ENCODE peak calls at places on chromosomes 6 and 20, in five cellular contexts. Z, H, K, Q and A are unnamed samples.

GRCh38 chr20:478949-479429 is 16.7 kb upstream of the TBC1D20 start:
- DNase-seq in H (peak), Z (peak), Q (no peak), K (peak), A (peak)

GRCh38 chr20:54051019-54051418 is 19.4 kb downstream of the BCAS1 start:
- DNase-seq in Q (no peak), H (no peak), K (no peak), Z (no peak), A (no peak)

GRCh38 chr6:123997223-123997622 is 193.6 kb downstream of the NKAIN2 start:
- DNase-seq in H (no peak), K (no peak), Z (no peak), Q (no peak), A (no peak)

GRCh38 chr6:100620085-100620484 is 155.4 kb upstream of the SIM1 start:
- DNase-seq in K (no peak), Z (no peak), Q (no peak), H (no peak), A (peak)

GRCh38 chr6:159044899-159045727 is at the start of gene TAGAP:
- DNase-seq in K (peak), Q (peak), H (no peak), Z (no peak), A (peak)

GRCh38 chr6:144681334-144681733 is 396.2 kb downstream of the UTRN start:
- DNase-seq in Z (no peak), K (no peak), H (no peak), Q (no peak), A (no peak)

GRCh38 chr6:20915626-20916025 is 381.4 kb downstream of the CDKAL1 start:
- DNase-seq in K (no peak), Z (no peak), H (no peak), Q (no peak), A (no peak)

GRCh38 chr6:159806021-159806458 is 6.0 kb downstream of the PNLDC1 start:
- DNase-seq in K (no peak), H (no peak), Z (no peak), Q (no peak), A (no peak)

GRCh38 chr6:25476126-25476525 is 175.9 kb upstream of the SCGN start:
- DNase-seq in H (no peak), K (no peak), Z (no peak), Q (no peak), A (peak)

GRCh38 chr20:62760536-62761057 is 35.7 kb upstream of the MRGBP start:
- DNase-seq in K (no peak), Q (no peak), H (no peak), Z (no peak), A (no peak)

GRCh38 chr6:8481727-8482126 is 46.4 kb upstream of the SLC35B3 start:
- DNase-seq in K (no peak), H (no peak), Z (peak), Q (no peak), A (peak)

GRCh38 chr6:29375191-29375590 is at the start of gene OR12D3:
- DNase-seq in Q (no peak), H (no peak), Z (no peak), K (no peak), A (no peak)

GRCh38 chr6:108170607-108171290 is 4.9 kb downstream of the NR2E1 start:
- DNase-seq in K (no peak), Q (no peak), H (no peak), Z (peak), A (no peak)
- TF ChIP-seq EZH2 in K (no peak), Q (no peak), H (no peak), Z (peak), A (peak)

DNA sequence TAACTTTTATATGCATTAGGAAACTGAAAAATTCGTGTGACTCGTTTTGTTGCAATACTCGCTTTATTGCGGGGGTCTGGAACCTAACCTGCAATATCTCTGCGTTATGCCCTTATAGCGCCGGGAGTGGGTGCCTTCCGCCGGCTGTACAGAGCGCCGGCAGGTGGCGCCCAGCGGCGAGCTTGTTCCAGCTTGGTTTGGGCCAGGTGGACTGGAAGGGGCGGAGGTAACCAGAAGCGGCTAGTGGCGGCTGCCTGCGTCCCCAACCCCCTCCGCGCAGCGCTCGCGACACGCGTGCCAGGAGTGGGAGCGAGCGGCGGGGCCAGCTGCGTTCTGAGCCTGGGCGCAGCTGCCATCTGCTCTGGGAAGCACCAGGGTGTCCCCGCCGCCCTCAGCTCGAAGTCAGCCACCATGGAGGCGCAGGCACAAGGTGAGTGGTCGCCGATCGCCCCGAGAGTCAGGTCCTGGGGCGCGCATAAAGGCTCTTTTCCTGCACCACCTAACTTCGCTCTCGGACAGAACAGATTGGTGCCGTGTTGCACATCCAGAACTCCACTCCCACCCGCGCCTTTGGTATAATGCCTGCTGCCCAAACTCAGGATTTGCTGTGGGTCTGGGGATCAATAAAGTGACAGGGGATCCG is at the start of gene TPD52L1:
- DNase-seq in K (no peak), Z (peak), Q (no peak), H (no peak), A (peak)
- H2AFZ ChIP-seq in K (no peak), Z (peak), Q (peak), H (peak), A (peak)

GRCh38 chr6:119025793-119026192 is 52.7 kb downstream of the FAM184A start:
- DNase-seq in H (no peak), Z (no peak), Q (no peak), K (no peak), A (no peak)

GRCh38 chr6:119027465-119027864 is 51.0 kb downstream of the FAM184A start:
- DNase-seq in Q (no peak), Z (peak), K (no peak), H (no peak), A (no peak)

GRCh38 chr6:119024111-119024510 is 54.4 kb downstream of the FAM184A start:
- DNase-seq in Q (no peak), K (no peak), H (no peak), Z (peak), A (no peak)

GRCh38 chr6:119028106-119028505 is 50.4 kb downstream of the FAM184A start:
- DNase-seq in K (no peak), Q (no peak), H (no peak), Z (peak), A (no peak)

GRCh38 chr6:119026822-119027221 is 51.6 kb downstream of the FAM184A start:
- DNase-seq in K (no peak), H (no peak), Z (peak), Q (no peak), A (no peak)
- TF ChIP-seq EZH2 in K (no peak), H (no peak), Z (no peak), Q (no peak), A (no peak)

GRCh38 chr6:148328876-148329567 is 13.6 kb upstream of the SASH1 start:
- DNase-seq in Z (no peak), H (no peak), Q (no peak), K (no peak), A (no peak)

GRCh38 chr6:148323344-148323743 is 19.3 kb upstream of the SASH1 start:
- DNase-seq in Q (no peak), Z (no peak), K (no peak), H (no peak), A (peak)

GRCh38 chr6:148322704-148323103 is 19.9 kb upstream of the SASH1 start:
- DNase-seq in Q (no peak), Z (no peak), K (no peak), H (no peak), A (no peak)

GRCh38 chr6:148325316-148326068 is 17.1 kb upstream of the SASH1 start:
- DNase-seq in Z (no peak), K (no peak), H (no peak), Q (no peak), A (peak)

GRCh38 chr6:148324297-148325007 is 18.2 kb upstream of the SASH1 start:
- DNase-seq in K (no peak), Z (no peak), H (no peak), Q (no peak), A (peak)
- H2AFZ ChIP-seq in K (no peak), Z (peak), H (no peak), Q (no peak), A (no peak)

GRCh38 chr6:130377911-130378310 is 12.1 kb downstream of the TMEM200A start:
- DNase-seq in H (no peak), Z (no peak), Q (no peak), K (no peak), A (no peak)

GRCh38 chr6:130381459-130382380 is 15.9 kb downstream of the TMEM200A start:
- DNase-seq in Z (no peak), Q (no peak), K (peak), H (no peak), A (no peak)

GRCh38 chr6:130381012-130381411 is 15.2 kb downstream of the TMEM200A start:
- DNase-seq in K (no peak), H (no peak), Q (no peak), Z (no peak), A (no peak)

GRCh38 chr6:130385059-130385695 is 19.4 kb downstream of the TMEM200A start:
- DNase-seq in H (no peak), Q (no peak), K (no peak), Z (no peak), A (peak)

GRCh38 chr6:130382872-130383490 is 17.2 kb downstream of the TMEM200A start:
- DNase-seq in Z (no peak), Q (no peak), K (no peak), H (peak), A (no peak)
- TF ChIP-seq EZH2 in Z (no peak), Q (no peak), K (no peak), H (no peak), A (no peak)

GRCh38 chr6:118896339-118897136 is 2.6 kb downstream of the ASF1A start:
- DNase-seq in Q (no peak), K (no peak), Z (peak), H (peak), A (peak)
- H2AFZ ChIP-seq in Q (peak), K (peak), Z (no peak), H (peak), A (peak)

DNA sequence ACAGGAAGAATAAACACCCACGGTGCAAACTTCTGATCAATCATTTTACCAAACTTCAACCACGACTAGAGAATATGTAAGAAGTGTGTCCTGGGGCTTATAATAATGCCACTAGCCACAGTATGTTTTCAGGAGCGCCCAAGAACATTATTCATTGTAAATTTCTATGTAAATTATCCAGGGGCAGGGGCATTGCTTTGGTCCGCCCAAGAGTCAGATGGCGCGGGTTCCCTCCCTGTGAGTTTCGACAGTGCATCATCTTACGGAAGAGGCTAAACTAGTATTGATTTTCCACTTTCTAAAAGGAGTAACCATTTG is 10.6 kb upstream of the POU3F2 start:
- DNase-seq in Q (no peak), H (no peak), K (no peak), Z (peak), A (no peak)
- TF ChIP-seq EZH2 in Q (no peak), H (no peak), K (no peak), Z (no peak), A (peak)

GRCh38 chr20:45347297-45347935 is 808 bp downstream of the SDC4 start:
- DNase-seq in Z (no peak), Q (no peak), H (no peak), K (no peak), A (peak)
- H2AFZ ChIP-seq in Z (peak), Q (no peak), H (no peak), K (no peak), A (no peak)